ENCODE peak calls at places on chromosomes 2 and 18, in eight cellular contexts. F, Y, D, J, Q, L, B and H are unnamed samples.
A peak's percentile ranks its signal among the peaks of the same experiment; 100 is the strongest.

GRCh38 chr2:153543639-153544071 is 65.1 kb upstream of the RPRM start:
- DNase-seq in F (no peak), B (no peak), Y (peak; percentile 17), Q (no peak), J (no peak), L (no peak), D (no peak), H (no peak)

GRCh38 chr2:30979822-30980245 is 158.4 kb downstream of the GALNT14 start:
- DNase-seq in J (no peak), D (no peak), Q (no peak), F (no peak), B (peak; percentile 60), L (peak; percentile 0), Y (no peak), H (no peak)

GRCh38 chr2:205273627-205274026 is 408.7 kb upstream of the NRP2 start:
- DNase-seq in Y (no peak), Q (no peak), F (no peak), B (no peak), J (no peak), D (no peak), L (no peak), H (no peak)

GRCh38 chr2:169771612-169772011 is 27.1 kb upstream of the SSB start:
- DNase-seq in F (no peak), Y (no peak), D (no peak), B (no peak), Q (no peak), J (no peak), L (no peak), H (no peak)

GRCh38 chr2:110107092-110108079 is 8.2 kb downstream of the MALL start:
- DNase-seq in J (no peak), F (no peak), Y (no peak), D (no peak), L (no peak), B (no peak), Q (no peak), H (no peak)

GRCh38 chr2:119786312-119786711 is 26.6 kb downstream of the PTPN4 start:
- DNase-seq in Q (no peak), D (no peak), L (no peak), B (no peak), J (no peak), F (no peak), Y (no peak), H (no peak)

GRCh38 chr18:79540161-79540913 is 139.3 kb upstream of the CTDP1 start:
- DNase-seq in J (no peak), F (no peak), Q (no peak), B (no peak), Y (no peak), L (no peak), D (no peak), H (no peak)

GRCh38 chr18:62312851-62313250 is 12.3 kb upstream of the TNFRSF11A start:
- DNase-seq in Q (no peak), J (no peak), L (no peak), Y (no peak), D (no peak), F (no peak), B (no peak), H (no peak)

GRCh38 chr2:134582547-134582899 is 136.3 kb downstream of the TMEM163 start:
- DNase-seq in L (no peak), Q (no peak), D (no peak), B (no peak), F (no peak), Y (no peak), J (no peak), H (no peak)

GRCh38 chr2:228556707-228557106 is 375.2 kb upstream of the SPHKAP start:
- DNase-seq in L (no peak), J (no peak), Q (no peak), B (peak; percentile 21), F (no peak), Y (peak; percentile 3), D (no peak), H (no peak)

GRCh38 chr2:68318686-68319396 is 908 bp downstream of the CNRIP1 start:
- DNase-seq in F (peak; percentile 47), Y (no peak), D (no peak), Q (peak; percentile 53), B (no peak), L (no peak), J (peak; percentile 55), H (no peak)

GRCh38 chr2:237895544-237896506 is 36.4 kb downstream of the RAMP1 start:
- DNase-seq in B (no peak), Q (peak; percentile 45), L (no peak), D (no peak), Y (no peak), F (peak; percentile 78), J (peak; percentile 51), H (peak; percentile 60)

GRCh38 chr18:68121308-68121707 is 593.6 kb downstream of the TMX3 start:
- DNase-seq in B (peak; percentile 10), J (no peak), F (no peak), L (no peak), Q (no peak), D (no peak), Y (no peak), H (no peak)

GRCh38 chr2:62461017-62461553 is 44.9 kb downstream of the TMEM17 start:
- DNase-seq in B (no peak), F (no peak), D (no peak), L (no peak), Q (no peak), J (no peak), Y (no peak), H (no peak)

GRCh38 chr2:138621139-138621538 is 119.6 kb downstream of the SPOPL start:
- DNase-seq in Y (no peak), L (no peak), B (no peak), J (no peak), F (no peak), Q (no peak), D (no peak), H (no peak)

GRCh38 chr2:54641988-54642387 is 81.5 kb upstream of the EML6 start:
- DNase-seq in F (peak; percentile 70), B (no peak), Q (no peak), Y (no peak), J (no peak), D (no peak), L (no peak), H (no peak)

GRCh38 chr2:42954227-42954962 is 162.0 kb upstream of the HAAO start:
- DNase-seq in B (no peak), Q (no peak), F (no peak), J (no peak), Y (no peak), L (no peak), D (no peak), H (no peak)

GRCh38 chr2:120596990-120597594 is 138.6 kb upstream of the GLI2 start:
- DNase-seq in L (no peak), Q (no peak), J (no peak), F (no peak), B (peak; percentile 81), Y (no peak), D (no peak), H (no peak)

GRCh38 chr2:127683766-127684165 is 8.4 kb upstream of the LIMS2 start:
- DNase-seq in F (no peak), Q (no peak), Y (no peak), J (no peak), B (no peak), L (no peak), D (no peak), H (no peak)

GRCh38 chr2:60899230-60899891 is 18.0 kb downstream of the REL start:
- DNase-seq in L (no peak), Y (no peak), B (no peak), J (no peak), D (no peak), F (no peak), Q (no peak), H (no peak)

GRCh38 chr2:3223080-3223923 is 154.3 kb downstream of the EIPR1 start:
- DNase-seq in B (no peak), J (peak; percentile 70), D (peak; percentile 61), Q (no peak), F (no peak), Y (no peak), L (no peak), H (no peak)

GRCh38 chr2:126933707-126934106 is 35.0 kb downstream of the TEX51 start:
- DNase-seq in D (no peak), B (no peak), Y (no peak), Q (no peak), F (no peak), L (no peak), J (no peak), H (no peak)

GRCh38 chr2:223860809-223861738 is 23.7 kb upstream of the AP1S3 start:
- DNase-seq in Q (no peak), L (peak; percentile 82), D (no peak), Y (no peak), J (no peak), B (peak; percentile 38), F (no peak), H (no peak)